ENCODE peak calls at places on chromosome 12, in four cellular contexts. F is IMR-90, C is K562, Q is keratinocyte. K is an unnamed sample.

GRCh38 chr12:89949457-89950195 is 241.0 kb upstream of the ATP2B1 start:
- DNase-seq in F (peak; percentile 64), C (no peak), Q (no peak), K (peak; percentile 98)

GRCh38 chr12:84305144-84305543 is 607.5 kb downstream of the SLC6A15 start:
- DNase-seq in F (peak; percentile 60), C (no peak), Q (no peak), K (no peak)

GRCh38 chr12:68487721-68488309 is 122.9 kb upstream of the RAP1B start:
- DNase-seq in F (no peak), C (no peak), Q (no peak), K (no peak)

GRCh38 chr12:30985814-30986452 is 59.4 kb downstream of the TSPAN11 start:
- DNase-seq in F (peak; percentile 40), C (peak; percentile 41), Q (no peak), K (peak; percentile 65)

GRCh38 chr12:6367065-6367968 is 8.0 kb downstream of the SCNN1A start:
- DNase-seq in F (peak; percentile 28), C (no peak), Q (no peak), K (peak; percentile 67)

GRCh38 chr12:49043856-49044258 is 16.7 kb downstream of the KMT2D start:
- DNase-seq in F (peak; percentile 40), C (peak; percentile 75), Q (no peak), K (peak; percentile 39)

GRCh38 chr12:16788888-16789790 is 183.2 kb upstream of the LMO3 start:
- DNase-seq in F (no peak), C (no peak), Q (no peak), K (no peak)

GRCh38 chr12:1913377-1914115 is 4.9 kb downstream of the CACNA2D4 start:
- DNase-seq in F (no peak), C (no peak), Q (no peak), K (no peak)

GRCh38 chr12:47773062-47773857 is at the start of gene SLC48A1:
- DNase-seq in F (peak; percentile 46), C (peak; percentile 95), Q (no peak), K (peak; percentile 54)

DNA sequence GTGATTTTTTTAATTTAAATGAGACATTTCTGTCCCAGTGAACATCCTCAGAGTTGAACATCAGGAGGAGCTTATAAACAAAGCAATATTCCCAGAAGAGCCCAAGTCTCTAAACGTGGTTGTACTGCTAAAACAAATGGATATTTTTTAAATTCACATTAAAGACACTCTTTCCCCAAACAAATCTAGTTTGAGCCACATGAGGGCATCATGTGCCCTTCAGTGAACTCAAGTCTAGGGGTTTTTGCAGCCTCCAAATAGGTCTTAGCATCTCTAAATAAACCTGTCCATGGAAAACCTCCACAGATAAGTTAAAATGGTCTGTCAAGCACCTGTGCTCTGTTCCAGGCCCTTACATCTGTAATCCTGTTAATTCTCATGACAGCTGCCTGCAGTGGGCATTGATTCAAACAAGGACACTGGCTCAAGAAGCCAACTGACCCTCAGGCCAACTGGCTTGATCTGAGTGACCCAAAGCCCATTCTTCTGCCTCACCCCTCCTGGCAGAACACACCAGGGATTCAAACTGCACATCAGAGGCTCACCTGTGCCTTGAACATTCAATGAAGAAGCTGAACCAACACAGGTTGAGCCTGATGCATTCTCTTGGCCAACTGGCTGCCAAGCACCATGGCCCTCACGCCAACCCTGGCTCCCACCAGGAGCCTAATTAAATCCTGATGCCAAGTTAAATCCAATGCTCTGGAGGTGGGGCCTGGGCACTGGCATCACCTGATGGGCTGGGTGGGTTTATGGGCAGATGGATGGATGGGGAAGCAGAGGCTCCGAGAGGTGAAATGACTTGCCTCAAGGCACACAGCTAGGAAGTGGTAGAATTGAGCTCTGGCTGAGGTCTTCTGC is 8.6 kb downstream of the ISCU start:
- DNase-seq in F (peak; percentile 67), C (no peak), Q (no peak), K (peak; percentile 39)
- H3K9me1 ChIP-seq in F (no peaks in the 10 kb centered on the region), C (no peaks in the 10 kb centered on the region), Q (no peaks in the 10 kb centered on the region), K (no peaks in the 10 kb centered on the region)

DNA sequence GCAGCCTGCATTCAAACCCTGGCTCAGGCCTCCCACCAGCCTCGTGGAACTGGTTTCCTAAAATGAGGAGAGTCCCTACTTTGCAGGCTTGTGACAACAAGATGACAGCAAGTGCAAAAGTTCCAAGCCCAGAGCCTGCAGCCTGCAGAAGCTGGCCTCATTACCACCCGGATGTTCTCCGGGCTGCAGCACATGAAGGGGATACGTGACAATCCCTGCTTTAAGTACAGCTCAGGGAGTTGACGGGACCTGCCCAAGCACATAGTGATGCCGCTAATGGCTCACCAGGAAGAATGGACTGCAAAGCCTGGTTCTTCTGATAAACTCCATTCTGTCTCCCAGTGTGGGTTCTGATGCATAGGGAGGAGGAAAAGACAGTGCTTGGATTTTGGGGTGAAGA is 15.0 kb downstream of the SSH1 start:
- DNase-seq in F (no peak), C (no peak), Q (no peak), K (no peak)
- H3K9me1 ChIP-seq in F (peaks cover 18% of the 10 kb centered on the region), C (no peaks in the 10 kb centered on the region), Q (no peaks in the 10 kb centered on the region), K (no peaks in the 10 kb centered on the region)

GRCh38 chr12:120260607-120261006 is 4.9 kb downstream of the PXN start:
- DNase-seq in F (no peak), C (no peak), Q (no peak), K (no peak)

GRCh38 chr12:120259418-120260202 is 5.9 kb downstream of the PXN start:
- DNase-seq in F (peak; percentile 38), C (no peak), Q (no peak), K (no peak)

GRCh38 chr12:120257041-120257821 is 8.3 kb downstream of the PXN start:
- DNase-seq in F (peak; percentile 93), C (no peak), Q (no peak), K (peak; percentile 98)

GRCh38 chr12:120254809-120255208 is 10.7 kb downstream of the PXN start:
- DNase-seq in F (no peak), C (no peak), Q (no peak), K (peak; percentile 90)

GRCh38 chr12:120258323-120258896 is 7.1 kb downstream of the PXN start:
- DNase-seq in F (no peak), C (no peak), Q (no peak), K (no peak)
- H3K9me1 ChIP-seq in F (peaks cover 47% of the 10 kb centered on the region), C (no peaks in the 10 kb centered on the region), Q (peaks cover 12% of the 10 kb centered on the region), K (no peaks in the 10 kb centered on the region)

GRCh38 chr12:123559468-123559867 is 24.9 kb upstream of the TMED2 start:
- DNase-seq in F (no peak), C (no peak), Q (no peak), K (no peak)
- H3K9me1 ChIP-seq in F (no peaks in the 10 kb centered on the region), C (no peaks in the 10 kb centered on the region), Q (no peaks in the 10 kb centered on the region), K (no peaks in the 10 kb centered on the region)

DNA sequence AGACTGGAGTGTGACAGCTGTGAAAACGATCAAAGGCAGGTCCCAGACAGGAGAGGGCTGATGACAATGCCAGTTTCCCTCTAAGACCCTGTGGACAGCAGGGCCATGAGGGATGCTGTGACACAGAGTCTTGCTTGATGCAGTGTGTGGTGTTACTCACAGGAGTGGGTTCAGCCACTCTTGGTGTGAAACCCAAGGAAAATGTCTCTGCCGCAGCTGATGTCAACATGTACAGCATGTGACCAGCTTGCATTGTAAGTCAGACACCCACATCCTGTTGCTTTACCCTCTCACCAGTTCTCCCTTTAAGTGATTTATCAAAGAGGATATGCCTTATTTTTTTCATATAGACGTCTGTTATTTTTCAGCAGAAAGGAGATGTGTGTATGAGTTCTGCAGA is 268.6 kb downstream of the BTG1 start:
- DNase-seq in F (peak; percentile 40), C (no peak), Q (no peak), K (peak; percentile 87)
- H3K9me1 ChIP-seq in F (no peaks in the 10 kb centered on the region), C (no peaks in the 10 kb centered on the region), Q (no peaks in the 10 kb centered on the region), K (no peaks in the 10 kb centered on the region)

DNA sequence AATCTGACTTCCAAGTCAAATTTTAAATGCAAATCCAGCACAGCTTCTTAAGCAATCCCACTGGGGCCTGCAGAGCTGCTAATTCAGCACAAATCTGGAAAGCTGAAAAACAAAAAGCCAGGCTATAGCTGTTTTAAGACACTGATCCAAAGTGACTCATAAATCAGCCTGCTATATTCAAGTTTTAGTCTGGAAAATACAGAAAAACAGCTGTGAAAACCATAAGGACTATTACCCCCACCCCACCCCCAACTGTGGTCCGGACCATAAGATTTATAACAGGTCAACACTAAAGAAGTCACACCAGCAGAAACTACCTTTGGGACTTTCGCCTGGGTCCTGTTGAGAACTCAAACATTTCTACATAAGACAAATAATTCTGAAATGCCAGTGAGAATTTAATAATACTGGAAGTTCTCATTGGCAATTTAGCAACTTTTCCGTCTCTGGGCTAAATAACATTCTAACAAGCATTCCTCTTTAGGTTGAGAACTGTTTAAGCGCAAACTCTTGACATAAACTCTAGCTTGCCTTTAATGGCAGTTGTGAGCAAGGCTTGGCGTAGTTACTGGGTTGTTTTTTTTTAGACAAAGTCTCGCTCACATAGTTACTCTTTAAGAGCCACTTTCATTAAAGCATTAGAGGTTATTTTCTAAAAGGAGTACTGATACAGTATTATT is 3.3 kb downstream of the LRIG3 start:
- DNase-seq in F (peak; percentile 63), C (no peak), Q (no peak), K (peak; percentile 82)
- H3K9me1 ChIP-seq in F (peaks cover 2% of the 10 kb centered on the region), C (no peaks in the 10 kb centered on the region), Q (no peaks in the 10 kb centered on the region), K (no peaks in the 10 kb centered on the region)

K was measured in endothelial cell of umbilical vein.